ENCODE peak calls at places on chromosomes 6 and 20, in five cellular contexts. One of them, this sample, is unnamed.

GRCh38 chr6:138036955-138037592 is 70.1 kb downstream of the PERP start:
- DNase-seq in hepatocyte: no peak
- DNase-seq in AG04449: no peak
- DNase-seq in progenitor cell of endocrine pancreas: no peak
- DNase-seq in cardiac muscle cell: no peak
- DNase-seq in this sample: peak; percentile 36

GRCh38 chr20:39967806-39968205 is 721.2 kb downstream of the MAFB start:
- DNase-seq in cardiac muscle cell: no peak
- DNase-seq in hepatocyte: no peak
- DNase-seq in AG04449: no peak
- DNase-seq in progenitor cell of endocrine pancreas: no peak
- DNase-seq in this sample: no peak

GRCh38 chr6:169223006-169223405 is 30.6 kb downstream of the THBS2 start:
- DNase-seq in hepatocyte: no peak
- DNase-seq in cardiac muscle cell: no peak
- DNase-seq in progenitor cell of endocrine pancreas: no peak
- DNase-seq in AG04449: no peak
- DNase-seq in this sample: no peak

GRCh38 chr6:56837322-56837894 is 117.5 kb upstream of the BEND6 start:
- DNase-seq in AG04449: no peak
- DNase-seq in progenitor cell of endocrine pancreas: no peak
- DNase-seq in hepatocyte: no peak
- DNase-seq in cardiac muscle cell: no peak
- DNase-seq in this sample: no peak

GRCh38 chr6:43496370-43497128 is 13.6 kb downstream of the LRRC73 start:
- DNase-seq in AG04449: no peak
- DNase-seq in progenitor cell of endocrine pancreas: no peak
- DNase-seq in cardiac muscle cell: peak; percentile 65
- DNase-seq in hepatocyte: peak; percentile 71
- DNase-seq in this sample: no peak

GRCh38 chr20:25196701-25197120 is 1.2 kb downstream of the ENTPD6 start:
- DNase-seq in cardiac muscle cell: peak; percentile 35
- DNase-seq in progenitor cell of endocrine pancreas: no peak
- DNase-seq in hepatocyte: no peak
- DNase-seq in AG04449: no peak
- DNase-seq in this sample: no peak

GRCh38 chr6:47700051-47700450 is 1.7 kb downstream of the ADGRF4 start:
- DNase-seq in hepatocyte: peak; percentile 67
- DNase-seq in progenitor cell of endocrine pancreas: no peak
- DNase-seq in AG04449: no peak
- DNase-seq in cardiac muscle cell: no peak
- DNase-seq in this sample: no peak

GRCh38 chr6:134734312-134734869 is 215.5 kb downstream of the ALDH8A1 start:
- DNase-seq in progenitor cell of endocrine pancreas: no peak
- DNase-seq in AG04449: no peak
- DNase-seq in cardiac muscle cell: no peak
- DNase-seq in hepatocyte: no peak
- DNase-seq in this sample: no peak

GRCh38 chr6:1554241-1554880 is 55.4 kb upstream of the FOXC1 start:
- DNase-seq in AG04449: no peak
- DNase-seq in progenitor cell of endocrine pancreas: no peak
- DNase-seq in hepatocyte: no peak
- DNase-seq in cardiac muscle cell: no peak
- DNase-seq in this sample: no peak

GRCh38 chr6:132304891-132305305 is 96.4 kb downstream of the MOXD1 start:
- DNase-seq in cardiac muscle cell: no peak
- DNase-seq in progenitor cell of endocrine pancreas: no peak
- DNase-seq in AG04449: no peak
- DNase-seq in hepatocyte: no peak
- DNase-seq in this sample: no peak

GRCh38 chr20:17651761-17652388 is 30.2 kb downstream of the RRBP1 start:
- DNase-seq in AG04449: no peak
- DNase-seq in progenitor cell of endocrine pancreas: no peak
- DNase-seq in cardiac muscle cell: no peak
- DNase-seq in hepatocyte: peak; percentile 42
- DNase-seq in this sample: no peak
- TF ChIP-seq CTCF in AG04449: no peak
- TF ChIP-seq CTCF in progenitor cell of endocrine pancreas: peak; percentile 37
- TF ChIP-seq CTCF in cardiac muscle cell: no peak
- TF ChIP-seq CTCF in hepatocyte: peak; percentile 21
- TF ChIP-seq CTCF in this sample: no peak

GRCh38 chr6:111709615-111710398 is 104.1 kb upstream of the TRAF3IP2 start:
- DNase-seq in hepatocyte: peak; percentile 83
- DNase-seq in progenitor cell of endocrine pancreas: peak; percentile 25
- DNase-seq in cardiac muscle cell: peak; percentile 73
- DNase-seq in AG04449: no peak
- DNase-seq in this sample: peak; percentile 61
- TF ChIP-seq CTCF in hepatocyte: peak; percentile 79
- TF ChIP-seq CTCF in progenitor cell of endocrine pancreas: peak; percentile 91
- TF ChIP-seq CTCF in cardiac muscle cell: peak; percentile 57
- TF ChIP-seq CTCF in AG04449: peak; percentile 41
- TF ChIP-seq CTCF in this sample: peak; percentile 81

DNA sequence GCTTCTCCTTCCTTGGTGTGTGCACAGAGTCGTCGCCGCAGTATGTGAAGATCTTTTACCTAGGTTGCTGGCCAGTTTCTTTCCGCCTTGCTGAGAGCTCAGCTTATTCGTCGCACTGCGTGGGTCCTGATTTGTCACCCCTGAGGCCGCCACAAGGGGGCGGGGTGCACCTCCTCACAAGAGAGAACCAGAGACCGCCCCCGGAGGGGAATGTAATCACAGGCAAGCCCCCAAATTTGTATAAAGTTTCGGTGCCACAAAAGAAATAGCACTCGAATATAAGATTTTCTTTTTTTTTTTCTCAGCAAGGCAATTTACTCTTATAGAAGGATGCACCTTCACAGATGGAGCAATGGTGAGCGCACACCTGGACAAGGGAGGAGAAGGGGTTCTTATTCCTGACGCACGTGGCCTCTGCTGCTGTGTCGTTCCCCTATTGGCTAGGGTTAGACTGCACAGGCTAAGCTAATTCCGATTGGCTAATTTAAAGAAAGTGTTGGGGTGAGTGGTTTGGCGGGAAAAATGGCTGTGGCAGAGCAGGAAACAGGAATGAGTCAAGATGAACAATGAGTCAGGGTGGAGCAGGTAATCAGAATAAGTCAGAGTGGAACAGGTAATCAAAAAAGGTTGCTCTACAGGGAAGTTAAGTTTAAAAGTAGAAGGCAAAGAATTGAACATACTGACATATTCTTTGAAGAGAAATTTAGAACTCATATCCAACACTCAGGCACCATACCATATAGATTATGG is 19.5 kb downstream of the NCOA3 start:
- DNase-seq in hepatocyte: peak; percentile 32
- DNase-seq in progenitor cell of endocrine pancreas: no peak
- DNase-seq in AG04449: no peak
- DNase-seq in cardiac muscle cell: no peak
- DNase-seq in this sample: no peak
- TF ChIP-seq CTCF in hepatocyte: peak; percentile 33
- TF ChIP-seq CTCF in progenitor cell of endocrine pancreas: no peak
- TF ChIP-seq CTCF in AG04449: no peak
- TF ChIP-seq CTCF in cardiac muscle cell: peak; percentile 10
- TF ChIP-seq CTCF in this sample: no peak

DNA sequence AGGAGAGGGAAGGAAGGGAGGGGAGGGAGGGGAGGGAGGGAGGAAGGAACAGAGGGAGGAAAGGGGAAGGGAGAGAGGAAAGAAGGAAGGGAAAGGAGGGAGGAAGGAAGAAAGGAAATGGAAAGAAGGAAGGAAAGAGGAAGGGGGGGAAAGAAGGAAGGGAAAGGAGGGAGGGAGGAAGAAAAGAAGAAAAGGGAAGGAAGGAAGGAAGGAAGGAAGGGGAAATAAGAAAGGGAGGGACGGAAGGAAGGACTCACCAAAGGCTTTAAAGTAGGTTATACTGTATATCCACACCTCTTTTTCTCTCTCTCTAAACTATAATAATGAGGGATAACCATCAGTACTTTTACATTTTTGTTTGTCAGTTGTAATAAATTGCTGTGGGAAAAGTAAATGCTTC is 324.9 kb downstream of the ARHGAP18 start:
- DNase-seq in hepatocyte: no peak
- DNase-seq in progenitor cell of endocrine pancreas: no peak
- DNase-seq in AG04449: no peak
- DNase-seq in cardiac muscle cell: no peak
- DNase-seq in this sample: no peak
- TF ChIP-seq CTCF in hepatocyte: no peak
- TF ChIP-seq CTCF in progenitor cell of endocrine pancreas: no peak
- TF ChIP-seq CTCF in AG04449: no peak
- TF ChIP-seq CTCF in cardiac muscle cell: no peak
- TF ChIP-seq CTCF in this sample: no peak

DNA sequence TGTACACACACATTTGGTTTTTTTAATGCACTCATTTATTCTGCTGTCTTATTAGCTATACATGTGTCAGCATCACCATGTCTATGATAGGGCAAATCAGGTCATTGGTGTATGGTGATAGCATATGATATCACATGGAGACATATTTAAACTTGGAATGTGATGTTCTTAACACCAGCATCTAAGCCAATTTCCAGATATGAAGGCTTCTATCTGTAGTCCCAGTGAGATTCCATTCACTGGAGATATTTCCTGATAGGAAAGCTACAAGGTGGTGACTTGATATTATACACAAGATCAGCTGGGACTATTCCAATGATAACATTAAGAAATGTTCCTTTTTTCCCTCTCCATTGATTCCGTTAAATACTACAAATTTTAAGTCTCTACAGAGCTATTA is 89.3 kb downstream of the TASP1 start:
- DNase-seq in cardiac muscle cell: no peak
- DNase-seq in progenitor cell of endocrine pancreas: no peak
- DNase-seq in AG04449: no peak
- DNase-seq in hepatocyte: no peak
- DNase-seq in this sample: no peak
- TF ChIP-seq CTCF in cardiac muscle cell: no peak
- TF ChIP-seq CTCF in progenitor cell of endocrine pancreas: no peak
- TF ChIP-seq CTCF in AG04449: no peak
- TF ChIP-seq CTCF in hepatocyte: no peak
- TF ChIP-seq CTCF in this sample: no peak

DNA sequence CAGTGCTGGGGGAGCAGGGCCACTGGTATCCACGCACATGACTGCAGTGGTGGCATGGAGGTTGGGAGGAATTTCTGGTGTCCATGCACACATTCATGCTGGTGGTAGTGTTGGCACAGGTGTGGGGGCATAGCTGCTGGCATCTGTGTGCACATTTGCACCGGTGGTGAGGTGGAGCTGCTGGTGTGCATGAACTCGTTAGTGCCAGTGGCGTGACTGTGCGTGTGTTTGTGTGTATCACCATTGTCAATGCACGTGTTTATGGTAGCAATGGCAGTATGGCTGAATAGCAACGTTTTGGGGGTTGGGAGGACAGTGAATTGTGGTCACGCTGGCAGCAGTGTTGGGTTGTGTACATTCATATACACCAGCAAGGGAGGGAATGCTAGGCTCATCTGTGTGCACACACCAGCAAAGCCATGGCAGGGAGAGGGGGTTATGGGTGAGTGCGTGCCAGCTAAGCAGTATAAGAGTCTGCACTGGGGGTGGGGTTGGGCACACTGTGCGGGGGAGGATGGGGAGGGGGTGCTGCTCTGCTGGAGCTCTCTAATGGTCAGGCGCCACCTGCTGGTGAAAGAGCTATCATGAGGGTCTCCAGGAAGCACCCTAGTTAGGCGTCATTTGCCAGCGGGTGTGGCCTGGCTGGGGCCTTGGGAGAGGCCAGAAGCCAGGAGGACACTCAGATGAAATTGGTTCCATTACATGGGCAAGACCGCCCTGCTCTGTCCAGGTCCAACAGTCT is 626.1 kb upstream of the ID4 start:
- DNase-seq in hepatocyte: peak; percentile 40
- DNase-seq in cardiac muscle cell: peak; percentile 56
- DNase-seq in progenitor cell of endocrine pancreas: no peak
- DNase-seq in AG04449: no peak
- DNase-seq in this sample: no peak
- TF ChIP-seq CTCF in hepatocyte: peak; percentile 25
- TF ChIP-seq CTCF in cardiac muscle cell: peak; percentile 15
- TF ChIP-seq CTCF in progenitor cell of endocrine pancreas: peak; percentile 43
- TF ChIP-seq CTCF in AG04449: no peak
- TF ChIP-seq CTCF in this sample: peak; percentile 39